ENCODE peak calls at places on chromosomes 13 and 19, in five cellular contexts. Q is K562, S is H1, G is GM12878, D is HepG2. F is an unnamed sample.

GRCh38 chr13:114123876-114124275 is 8.5 kb downstream of the RASA3 start:
- DNase-seq in G (no peak), S (no peak), Q (no peak), D (no peak), F (no peak)

GRCh38 chr13:97535619-97536018 is 101.7 kb downstream of the RAP2A start:
- DNase-seq in G (no peak), D (no peak), Q (no peak), S (no peak), F (no peak)

GRCh38 chr19:4217429-4218264 is 11.7 kb upstream of the EBI3 start:
- DNase-seq in D (no peak), S (no peak), G (no peak), Q (no peak), F (no peak)

GRCh38 chr19:34365463-34366401 is 736 bp downstream of the GPI start:
- DNase-seq in Q (peak), S (no peak), G (no peak), D (no peak), F (no peak)

GRCh38 chr13:113448545-113448884 is 4.8 kb downstream of the ADPRHL1 start:
- DNase-seq in Q (no peak), S (no peak), D (peak), G (no peak), F (peak)

GRCh38 chr13:113782472-113782871 is 23.4 kb downstream of the TMEM255B start:
- DNase-seq in S (no peak), Q (no peak), G (no peak), D (no peak), F (no peak)

GRCh38 chr19:38389101-38389925 is 816 bp downstream of the SPRED3 start:
- DNase-seq in D (no peak), G (no peak), Q (no peak), S (no peak), F (no peak)

GRCh38 chr13:72565893-72566292 is 161.5 kb downstream of the MZT1 start:
- DNase-seq in G (no peak), D (peak), Q (no peak), S (no peak), F (peak)

GRCh38 chr13:99416411-99417121 is 84.7 kb upstream of the TM9SF2 start:
- DNase-seq in S (no peak), D (no peak), Q (no peak), G (no peak), F (no peak)

GRCh38 chr19:18932216-18932841 is 8.7 kb downstream of the HOMER3 start:
- DNase-seq in Q (peak), D (no peak), S (peak), G (no peak), F (peak)

GRCh38 chr13:85541476-85541875 is 257.7 kb downstream of the SLITRK6 start:
- DNase-seq in Q (no peak), G (no peak), D (no peak), S (no peak), F (no peak)

GRCh38 chr13:110275931-110276552 is 30.9 kb downstream of the COL4A1 start:
- DNase-seq in D (no peak), G (no peak), Q (no peak), S (no peak), F (no peak)

GRCh38 chr13:36509369-36509768 is 77.1 kb downstream of the CCNA1 start:
- DNase-seq in G (no peak), D (no peak), S (no peak), Q (no peak), F (no peak)

GRCh38 chr13:80556291-80556690 is 215.4 kb upstream of the SPRY2 start:
- DNase-seq in Q (peak), G (no peak), S (no peak), D (no peak), F (no peak)

GRCh38 chr13:41720839-41721561 is 239.9 kb downstream of the VWA8 start:
- DNase-seq in Q (no peak), G (no peak), D (no peak), S (no peak), F (no peak)
- TF ChIP-seq YY1 in Q (no peak), G (no peak), D (no peak), S (no peak), F (no peak)

DNA sequence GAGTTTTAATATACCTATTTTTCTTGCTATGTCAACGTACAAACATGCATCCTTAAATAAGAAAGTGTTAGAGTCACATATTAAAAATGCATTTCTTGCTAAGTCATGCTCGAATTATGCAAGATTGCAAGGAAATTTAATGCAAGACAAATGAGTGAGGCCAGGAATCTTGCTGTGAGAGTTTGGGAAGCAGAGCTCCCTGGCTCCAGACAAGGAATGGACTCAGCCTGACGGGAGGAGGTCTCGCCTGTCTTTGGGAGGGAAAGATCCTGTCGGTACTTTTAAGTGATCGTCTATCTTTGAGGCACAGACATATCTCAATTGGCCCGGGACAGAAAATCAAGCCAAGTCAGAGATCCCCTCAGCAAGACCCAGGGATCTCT is 39.2 kb downstream of the RFX2 start:
- DNase-seq in S (no peak), D (no peak), Q (no peak), G (no peak), F (no peak)
- TF ChIP-seq SRF in S (no peak), D (no peak), Q (no peak), G (no peak), F (no peak)

GRCh38 chr19:48405850-48406249 is 12.4 kb downstream of the GRIN2D start:
- DNase-seq in G (no peak), Q (no peak), D (no peak), S (no peak), F (no peak)
- TF ChIP-seq YY1 in G (no peak), Q (no peak), D (no peak), S (no peak), F (no peak)

DNA sequence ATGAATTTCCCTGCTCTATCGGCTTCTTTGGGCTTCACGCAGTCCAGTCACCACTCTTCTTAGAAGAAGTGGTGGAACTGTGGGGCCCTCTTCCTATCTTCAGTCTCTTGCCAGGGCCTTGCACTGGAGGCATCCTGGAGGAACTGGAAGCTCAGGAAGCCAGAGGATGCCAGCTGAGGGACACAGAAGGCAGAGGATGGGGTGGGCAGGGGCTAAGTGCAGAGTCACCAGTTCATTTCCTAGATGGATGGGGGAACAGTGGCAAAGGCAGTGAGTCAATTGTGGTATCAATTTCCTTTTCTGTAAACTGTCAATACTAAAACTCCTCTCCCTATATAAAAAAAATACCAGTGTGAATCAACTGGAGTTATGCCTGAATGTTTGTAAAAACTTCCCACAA is 419.7 kb downstream of the KLF12 start:
- DNase-seq in Q (no peak), G (no peak), D (no peak), S (no peak), F (no peak)
- TF ChIP-seq SRF in Q (no peak), G (no peak), D (no peak), S (no peak), F (no peak)

GRCh38 chr19:42370667-42371066 is 19.4 kb downstream of the CNFN start:
- DNase-seq in D (no peak), S (no peak), G (no peak), Q (no peak), F (no peak)

GRCh38 chr19:42368360-42368759 is 21.7 kb downstream of the CNFN start:
- DNase-seq in D (no peak), S (no peak), G (no peak), Q (no peak), F (no peak)

GRCh38 chr19:42369433-42370067 is 20.5 kb downstream of the CNFN start:
- DNase-seq in D (no peak), G (no peak), S (no peak), Q (no peak), F (no peak)

GRCh38 chr19:42368765-42369164 is 21.3 kb downstream of the CNFN start:
- DNase-seq in S (no peak), G (no peak), D (no peak), Q (no peak), F (no peak)

DNA sequence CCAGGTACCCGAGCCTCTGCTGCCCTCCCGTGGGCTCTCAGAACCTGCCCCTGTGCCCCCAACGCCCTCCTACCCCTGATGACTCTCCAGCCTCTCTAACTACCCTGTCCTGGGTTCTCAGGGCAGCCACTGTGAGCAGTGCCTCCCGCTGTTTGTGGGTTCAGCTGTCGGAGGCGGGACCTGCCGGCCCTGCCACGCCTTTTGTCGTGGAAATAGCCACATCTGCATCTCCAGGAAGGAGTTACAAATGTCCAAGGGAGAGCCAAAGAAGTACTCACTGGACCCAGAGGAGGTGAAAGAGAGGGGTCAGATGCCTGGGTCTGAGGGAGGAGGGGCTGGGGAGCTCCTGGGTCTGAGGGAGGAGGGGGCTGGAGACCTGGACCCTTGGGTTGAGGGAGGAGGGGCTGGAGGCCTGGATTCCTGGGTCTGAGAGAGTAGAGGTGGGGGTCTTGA is 20.0 kb downstream of the CNFN start:
- DNase-seq in G (no peak), D (no peak), S (peak), Q (peak), F (no peak)
- TF ChIP-seq YY1 in G (no peak), D (no peak), S (no peak), Q (no peak), F (no peak)

GRCh38 chr19:51687791-51688664 is 5.1 kb upstream of the SPACA6 start:
- DNase-seq in D (no peak), G (no peak), S (no peak), Q (peak), F (no peak)
- TF ChIP-seq SRF in D (no peak), G (no peak), S (no peak), Q (no peak), F (no peak)

GRCh38 chr13:44249439-44249838 is 124.2 kb upstream of the SERP2 start:
- DNase-seq in D (no peak), Q (no peak), G (no peak), S (no peak), F (no peak)

GRCh38 chr13:44241638-44242037 is 132.0 kb upstream of the SERP2 start:
- DNase-seq in G (no peak), D (no peak), S (no peak), Q (no peak), F (no peak)

GRCh38 chr13:44240611-44241010 is 133.0 kb upstream of the SERP2 start:
- DNase-seq in D (no peak), Q (no peak), S (no peak), G (no peak), F (no peak)

GRCh38 chr13:44243198-44243852 is 130.3 kb upstream of the SERP2 start:
- DNase-seq in S (peak), Q (peak), D (peak), G (no peak), F (peak)

DNA sequence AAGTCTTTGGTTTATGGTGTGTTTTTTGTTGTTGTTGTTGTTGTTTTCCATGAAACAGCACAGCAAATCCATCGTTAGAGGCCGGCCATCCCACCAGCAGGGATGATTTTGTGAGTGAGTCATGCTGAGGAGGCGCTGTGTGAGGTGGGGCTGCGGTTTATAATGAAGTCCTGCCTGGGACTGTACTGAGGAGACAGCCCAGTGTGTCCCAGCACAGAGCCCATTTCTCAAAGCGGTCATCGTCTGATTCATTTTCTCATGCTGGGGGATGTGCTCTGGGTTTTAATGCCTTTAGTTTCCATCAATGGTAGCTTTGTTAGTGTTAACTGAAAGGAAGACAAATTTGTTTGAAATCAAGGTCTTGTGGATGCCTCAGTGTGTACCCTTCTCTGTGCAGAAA is 129.3 kb upstream of the SERP2 start:
- DNase-seq in D (no peak), Q (peak), G (no peak), S (no peak), F (peak)
- TF ChIP-seq YY1 in D (no peak), Q (no peak), G (no peak), S (no peak), F (peak)

DNA sequence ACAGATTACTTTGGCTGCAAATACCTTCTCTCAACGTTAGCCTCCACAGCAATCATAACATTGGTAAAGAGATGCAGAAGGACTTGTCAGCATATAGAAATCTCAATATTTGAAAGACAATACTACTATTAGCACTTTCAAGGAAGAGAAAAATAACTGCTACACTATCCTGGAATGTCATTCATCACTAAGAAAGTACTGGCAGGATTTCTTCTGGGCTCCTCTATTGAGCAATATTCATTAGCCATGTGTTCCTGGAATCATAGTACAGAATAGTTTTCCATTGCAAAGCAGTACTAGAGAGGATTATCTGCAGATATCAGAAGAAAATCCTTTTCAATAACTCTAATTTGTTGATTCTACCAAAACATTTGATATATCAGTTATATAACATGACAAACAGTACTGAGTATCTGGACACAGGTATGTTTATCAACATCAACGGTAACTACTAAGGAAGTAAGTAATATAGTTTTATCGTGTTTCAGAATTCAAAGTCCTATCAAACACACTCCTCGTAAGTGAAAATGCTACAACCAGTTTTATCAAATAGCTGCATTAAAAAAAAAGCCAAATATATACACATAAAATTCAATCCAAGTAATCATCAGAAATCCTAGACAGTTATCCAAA is 27.3 kb downstream of the INTS6 start:
- DNase-seq in D (no peak), S (no peak), Q (no peak), G (no peak), F (no peak)
- TF ChIP-seq SRF in D (no peak), S (no peak), Q (no peak), G (no peak), F (no peak)

GRCh38 chr13:32582281-32582680 is 4.0 kb upstream of the PDS5B start:
- DNase-seq in Q (no peak), G (no peak), D (no peak), S (no peak), F (no peak)

GRCh38 chr13:32582991-32583390 is 3.3 kb upstream of the PDS5B start:
- DNase-seq in S (no peak), G (no peak), Q (no peak), D (no peak), F (no peak)

GRCh38 chr13:32585625-32586021 is 629 bp upstream of the PDS5B start:
- DNase-seq in Q (no peak), S (no peak), D (no peak), G (no peak), F (no peak)

GRCh38 chr13:32577032-32577431 is 9.2 kb upstream of the PDS5B start:
- DNase-seq in Q (no peak), D (no peak), S (no peak), G (no peak), F (no peak)

GRCh38 chr13:32581177-32581786 is 5.0 kb upstream of the PDS5B start:
- DNase-seq in D (peak), Q (no peak), G (no peak), S (no peak), F (peak)
- TF ChIP-seq YY1 in D (no peak), Q (no peak), G (no peak), S (no peak), F (no peak)

GRCh38 chr13:49649244-49649962 is 21.1 kb downstream of the ARL11 start:
- DNase-seq in D (peak), S (no peak), G (no peak), Q (peak), F (no peak)
- TF ChIP-seq SRF in D (no peak), S (no peak), G (no peak), Q (no peak), F (no peak)